ENCODE peak calls at places on chromosomes 12 and 14, in six cellular contexts. One of them, this sample, is unnamed.

GRCh38 chr12:107264667-107265066 is 171.3 kb upstream of the CRY1 start:
- DNase-seq in A549: no peak
- DNase-seq in K562: no peak
- DNase-seq in GM12878: no peak
- DNase-seq in endothelial cell of umbilical vein: no peak
- DNase-seq in HepG2: no peak
- DNase-seq in this sample: no peak

GRCh38 chr14:69315302-69315701 is 55.3 kb downstream of the GALNT16 start:
- DNase-seq in A549: no peak
- DNase-seq in K562: peak
- DNase-seq in GM12878: no peak
- DNase-seq in endothelial cell of umbilical vein: no peak
- DNase-seq in HepG2: no peak
- DNase-seq in this sample: no peak

GRCh38 chr14:84646791-84647500 is 883.0 kb upstream of the FLRT2 start:
- DNase-seq in A549: no peak
- DNase-seq in K562: no peak
- DNase-seq in GM12878: no peak
- DNase-seq in endothelial cell of umbilical vein: no peak
- DNase-seq in HepG2: no peak
- DNase-seq in this sample: no peak

GRCh38 chr12:78490841-78491240 is 373.7 kb upstream of the SYT1 start:
- DNase-seq in A549: no peak
- DNase-seq in K562: no peak
- DNase-seq in GM12878: no peak
- DNase-seq in endothelial cell of umbilical vein: no peak
- DNase-seq in HepG2: no peak
- DNase-seq in this sample: no peak

GRCh38 chr14:88023658-88024187 is 18.8 kb downstream of the GPR65 start:
- DNase-seq in A549: no peak
- DNase-seq in K562: peak
- DNase-seq in GM12878: no peak
- DNase-seq in endothelial cell of umbilical vein: no peak
- DNase-seq in HepG2: peak
- DNase-seq in this sample: no peak

GRCh38 chr12:78470354-78471195 is 394.0 kb upstream of the SYT1 start:
- DNase-seq in A549: peak
- DNase-seq in K562: peak
- DNase-seq in GM12878: no peak
- DNase-seq in endothelial cell of umbilical vein: peak
- DNase-seq in HepG2: peak
- DNase-seq in this sample: peak

GRCh38 chr14:61925043-61925442 is 162.8 kb downstream of the SNAPC1 start:
- DNase-seq in A549: no peak
- DNase-seq in K562: peak
- DNase-seq in GM12878: no peak
- DNase-seq in endothelial cell of umbilical vein: peak
- DNase-seq in HepG2: peak
- DNase-seq in this sample: peak

GRCh38 chr12:124506145-124506831 is 61.1 kb downstream of the NCOR2 start:
- DNase-seq in A549: no peak
- DNase-seq in K562: peak
- DNase-seq in GM12878: no peak
- DNase-seq in endothelial cell of umbilical vein: peak
- DNase-seq in HepG2: no peak
- DNase-seq in this sample: peak

GRCh38 chr14:19974844-19975243 is 547 bp upstream of the OR4K15 start:
- DNase-seq in A549: no peak
- DNase-seq in K562: peak
- DNase-seq in GM12878: no peak
- DNase-seq in endothelial cell of umbilical vein: no peak
- DNase-seq in HepG2: no peak
- DNase-seq in this sample: no peak

GRCh38 chr14:42884100-42884499 is 1277.4 kb downstream of the LRFN5 start:
- DNase-seq in A549: no peak
- DNase-seq in K562: no peak
- DNase-seq in GM12878: no peak
- DNase-seq in endothelial cell of umbilical vein: no peak
- DNase-seq in HepG2: no peak
- DNase-seq in this sample: peak

GRCh38 chr12:51156366-51156765 is 16.6 kb downstream of the TFCP2 start:
- DNase-seq in A549: no peak
- DNase-seq in K562: no peak
- DNase-seq in GM12878: no peak
- DNase-seq in endothelial cell of umbilical vein: no peak
- DNase-seq in HepG2: no peak
- DNase-seq in this sample: no peak

GRCh38 chr14:99807413-99808132 is 14.4 kb downstream of the EML1 start:
- DNase-seq in A549: peak
- DNase-seq in K562: no peak
- DNase-seq in GM12878: no peak
- DNase-seq in endothelial cell of umbilical vein: no peak
- DNase-seq in HepG2: no peak
- DNase-seq in this sample: no peak

GRCh38 chr14:34111933-34112332 is 161.1 kb upstream of the EGLN3 start:
- DNase-seq in A549: no peak
- DNase-seq in K562: no peak
- DNase-seq in GM12878: no peak
- DNase-seq in endothelial cell of umbilical vein: no peak
- DNase-seq in HepG2: no peak
- DNase-seq in this sample: no peak

GRCh38 chr12:38905480-38906351 is at the start of gene CPNE8:
- DNase-seq in A549: peak
- DNase-seq in K562: peak
- DNase-seq in GM12878: peak
- DNase-seq in endothelial cell of umbilical vein: peak
- DNase-seq in HepG2: no peak
- DNase-seq in this sample: peak

GRCh38 chr14:34044666-34045306 is 93.9 kb upstream of the EGLN3 start:
- DNase-seq in A549: no peak
- DNase-seq in K562: no peak
- DNase-seq in GM12878: no peak
- DNase-seq in endothelial cell of umbilical vein: no peak
- DNase-seq in HepG2: no peak
- DNase-seq in this sample: no peak

GRCh38 chr14:105180598-105181528 is at the start of gene NUDT14:
- DNase-seq in A549: peak
- DNase-seq in K562: peak
- DNase-seq in GM12878: no peak
- DNase-seq in endothelial cell of umbilical vein: peak
- DNase-seq in HepG2: no peak
- DNase-seq in this sample: no peak

DNA sequence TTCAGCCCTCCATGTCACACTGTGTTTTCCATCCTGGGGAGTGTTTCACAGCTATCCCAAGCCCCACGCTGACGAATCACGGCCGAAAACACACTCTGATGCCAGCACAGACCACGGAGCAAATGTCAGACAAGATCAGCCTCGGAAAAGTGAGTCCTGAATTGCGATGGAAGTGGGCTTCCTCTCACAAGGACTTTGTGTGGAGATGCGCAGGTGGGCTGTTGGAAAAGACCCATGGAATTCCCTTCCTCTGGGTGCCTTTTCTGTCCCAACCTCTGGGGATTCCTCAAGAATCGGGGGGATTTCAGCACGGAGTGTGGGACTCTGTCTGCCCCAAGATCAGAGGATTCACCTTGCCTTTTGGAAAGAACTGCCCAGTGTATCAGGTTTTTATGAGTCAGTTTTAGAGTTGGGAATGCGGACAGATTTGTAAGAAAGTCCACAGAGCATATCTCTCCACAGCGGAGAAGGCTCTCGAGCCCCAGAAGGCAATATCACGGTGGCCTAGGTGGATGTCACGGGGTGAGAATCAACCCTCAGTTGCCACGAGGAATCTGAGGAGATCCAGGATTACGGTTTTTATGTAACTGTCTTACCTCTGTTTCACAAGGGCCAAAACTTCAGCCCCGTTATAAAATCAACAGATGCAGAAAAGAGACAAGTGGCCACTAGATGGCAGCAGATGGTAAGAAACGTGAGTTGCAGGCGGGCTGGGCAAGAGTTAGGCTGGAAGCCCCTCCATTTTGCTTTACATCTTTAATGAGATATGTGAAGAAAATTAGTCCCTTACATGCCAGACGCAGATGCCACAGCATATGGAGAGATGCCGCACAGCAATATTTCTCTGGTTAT is 201.9 kb downstream of the DAD1 start:
- DNase-seq in A549: peak
- DNase-seq in K562: peak
- DNase-seq in GM12878: peak
- DNase-seq in endothelial cell of umbilical vein: peak
- DNase-seq in HepG2: peak
- DNase-seq in this sample: peak
- TF ChIP-seq MYC in A549: no peak
- TF ChIP-seq MYC in K562: no peak
- TF ChIP-seq MYC in GM12878: no peak
- TF ChIP-seq MYC in endothelial cell of umbilical vein: no peak
- TF ChIP-seq MYC in HepG2: peak
- TF ChIP-seq MYC in this sample: peak

GRCh38 chr12:57111046-57111698 is at the start of gene STAT6:
- DNase-seq in A549: peak
- DNase-seq in K562: peak
- DNase-seq in GM12878: no peak
- DNase-seq in endothelial cell of umbilical vein: peak
- DNase-seq in HepG2: peak
- DNase-seq in this sample: peak
- TF ChIP-seq POLR2A in A549: peak
- TF ChIP-seq POLR2A in K562: peak
- TF ChIP-seq POLR2A in GM12878: peak
- TF ChIP-seq POLR2A in endothelial cell of umbilical vein: peak
- TF ChIP-seq POLR2A in HepG2: peak
- TF ChIP-seq POLR2A in this sample: peak

GRCh38 chr12:29153231-29153630 is 4.2 kb downstream of the FAR2 start:
- DNase-seq in A549: no peak
- DNase-seq in K562: no peak
- DNase-seq in GM12878: no peak
- DNase-seq in endothelial cell of umbilical vein: peak
- DNase-seq in HepG2: no peak
- DNase-seq in this sample: peak

GRCh38 chr12:29157486-29157946 is 8.4 kb downstream of the FAR2 start:
- DNase-seq in A549: no peak
- DNase-seq in K562: no peak
- DNase-seq in GM12878: no peak
- DNase-seq in endothelial cell of umbilical vein: peak
- DNase-seq in HepG2: no peak
- DNase-seq in this sample: no peak

GRCh38 chr12:29152223-29152868 is 3.3 kb downstream of the FAR2 start:
- DNase-seq in A549: no peak
- DNase-seq in K562: peak
- DNase-seq in GM12878: no peak
- DNase-seq in endothelial cell of umbilical vein: no peak
- DNase-seq in HepG2: no peak
- DNase-seq in this sample: peak

GRCh38 chr12:29158364-29158763 is 9.3 kb downstream of the FAR2 start:
- DNase-seq in A549: no peak
- DNase-seq in K562: no peak
- DNase-seq in GM12878: no peak
- DNase-seq in endothelial cell of umbilical vein: no peak
- DNase-seq in HepG2: no peak
- DNase-seq in this sample: peak

DNA sequence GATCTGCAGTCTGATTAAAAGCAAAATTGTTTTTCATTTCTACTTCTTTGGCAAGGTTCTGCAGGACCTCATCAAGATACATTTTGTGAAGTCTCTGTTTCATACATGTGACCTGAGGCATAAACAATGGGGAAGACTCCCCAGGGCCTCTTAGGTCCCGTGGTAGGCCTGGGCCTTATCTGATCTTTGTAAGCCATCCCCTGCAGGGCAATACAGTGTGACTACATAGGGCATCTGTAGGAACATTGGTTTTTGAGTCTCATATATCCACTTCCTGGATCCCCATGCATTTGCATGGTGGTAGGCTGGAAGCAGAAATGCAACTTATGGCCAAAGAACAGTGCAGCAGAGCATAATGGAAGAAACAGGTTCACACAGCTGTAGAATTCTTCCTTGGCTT is 6.0 kb downstream of the FAR2 start:
- DNase-seq in A549: no peak
- DNase-seq in K562: peak
- DNase-seq in GM12878: no peak
- DNase-seq in endothelial cell of umbilical vein: no peak
- DNase-seq in HepG2: no peak
- DNase-seq in this sample: peak
- TF ChIP-seq MYC in A549: no peak
- TF ChIP-seq MYC in K562: no peak
- TF ChIP-seq MYC in GM12878: no peak
- TF ChIP-seq MYC in endothelial cell of umbilical vein: no peak
- TF ChIP-seq MYC in HepG2: no peak
- TF ChIP-seq MYC in this sample: no peak

GRCh38 chr12:6489449-6489848 is 3.6 kb downstream of the MRPL51 start:
- DNase-seq in A549: no peak
- DNase-seq in K562: no peak
- DNase-seq in GM12878: no peak
- DNase-seq in endothelial cell of umbilical vein: no peak
- DNase-seq in HepG2: no peak
- DNase-seq in this sample: no peak

GRCh38 chr12:6494351-6494743 is 445 bp downstream of the NCAPD2 start:
- DNase-seq in A549: no peak
- DNase-seq in K562: no peak
- DNase-seq in GM12878: no peak
- DNase-seq in endothelial cell of umbilical vein: no peak
- DNase-seq in HepG2: no peak
- DNase-seq in this sample: no peak

GRCh38 chr12:6494968-6495367 is 1.1 kb downstream of the NCAPD2 start:
- DNase-seq in A549: no peak
- DNase-seq in K562: peak
- DNase-seq in GM12878: no peak
- DNase-seq in endothelial cell of umbilical vein: no peak
- DNase-seq in HepG2: no peak
- DNase-seq in this sample: peak

GRCh38 chr12:6493580-6494350 is at the start of gene NCAPD2:
- DNase-seq in A549: peak
- DNase-seq in K562: peak
- DNase-seq in GM12878: peak
- DNase-seq in endothelial cell of umbilical vein: peak
- DNase-seq in HepG2: peak
- DNase-seq in this sample: peak

GRCh38 chr12:6492838-6493579 is at the start of gene MRPL51:
- DNase-seq in A549: peak
- DNase-seq in K562: peak
- DNase-seq in GM12878: peak
- DNase-seq in endothelial cell of umbilical vein: peak
- DNase-seq in HepG2: peak
- DNase-seq in this sample: peak
- TF ChIP-seq POLR2A in A549: peak
- TF ChIP-seq POLR2A in K562: peak
- TF ChIP-seq POLR2A in GM12878: peak
- TF ChIP-seq POLR2A in endothelial cell of umbilical vein: peak
- TF ChIP-seq POLR2A in HepG2: peak
- TF ChIP-seq POLR2A in this sample: peak